ENCODE peak calls at places on chromosome 5, in four cellular contexts. One of them, this sample, is unnamed.

GRCh38 chr5:77963795-77964194 is 187.7 kb upstream of the TBCA start:
- DNase-seq in suprapubic skin: no peak
- DNase-seq in cardiac fibroblast: no peak
- DNase-seq in GM12865: no peak
- DNase-seq in this sample: no peak

GRCh38 chr5:76714771-76715483 is 999 bp upstream of the F2R start:
- DNase-seq in suprapubic skin: no peak
- DNase-seq in cardiac fibroblast: no peak
- DNase-seq in GM12865: no peak
- DNase-seq in this sample: peak; percentile 28

GRCh38 chr5:177049285-177049684 is 26.8 kb downstream of the ZNF346 start:
- DNase-seq in suprapubic skin: no peak
- DNase-seq in cardiac fibroblast: no peak
- DNase-seq in GM12865: no peak
- DNase-seq in this sample: no peak

GRCh38 chr5:27396998-27397397 is 358.6 kb upstream of the CDH9 start:
- DNase-seq in suprapubic skin: no peak
- DNase-seq in cardiac fibroblast: no peak
- DNase-seq in GM12865: no peak
- DNase-seq in this sample: no peak

GRCh38 chr5:98214240-98215051 is 559.0 kb upstream of the RGMB start:
- DNase-seq in suprapubic skin: no peak
- DNase-seq in cardiac fibroblast: peak; percentile 17
- DNase-seq in GM12865: no peak
- DNase-seq in this sample: peak; percentile 15

GRCh38 chr5:170426149-170426767 is 37.1 kb upstream of the KCNMB1 start:
- DNase-seq in suprapubic skin: no peak
- DNase-seq in cardiac fibroblast: peak; percentile 6
- DNase-seq in GM12865: peak; percentile 31
- DNase-seq in this sample: no peak

GRCh38 chr5:1540166-1540565 is 16.4 kb upstream of the LPCAT1 start:
- DNase-seq in suprapubic skin: no peak
- DNase-seq in cardiac fibroblast: no peak
- DNase-seq in GM12865: peak; percentile 29
- DNase-seq in this sample: no peak

GRCh38 chr5:115685966-115686691 is 60.3 kb upstream of the TMED7 start:
- DNase-seq in suprapubic skin: no peak
- DNase-seq in cardiac fibroblast: peak; percentile 17
- DNase-seq in GM12865: no peak
- DNase-seq in this sample: peak; percentile 41

GRCh38 chr5:160991205-160991604 is 139.2 kb upstream of the ATP10B start:
- DNase-seq in suprapubic skin: no peak
- DNase-seq in cardiac fibroblast: no peak
- DNase-seq in GM12865: no peak
- DNase-seq in this sample: no peak

GRCh38 chr5:7886849-7887460 is 18.0 kb downstream of the MTRR start:
- DNase-seq in suprapubic skin: no peak
- DNase-seq in cardiac fibroblast: peak; percentile 67
- DNase-seq in GM12865: peak; percentile 29
- DNase-seq in this sample: peak; percentile 58

GRCh38 chr5:124746916-124747769 is 704 bp upstream of the ZNF608 start:
- DNase-seq in suprapubic skin: peak; percentile 90
- DNase-seq in cardiac fibroblast: peak; percentile 98
- DNase-seq in GM12865: peak; percentile 96
- DNase-seq in this sample: peak; percentile 22

GRCh38 chr5:28766565-28767158 is 1728.3 kb upstream of the CDH9 start:
- DNase-seq in suprapubic skin: no peak
- DNase-seq in cardiac fibroblast: peak; percentile 62
- DNase-seq in GM12865: peak; percentile 19
- DNase-seq in this sample: no peak

GRCh38 chr5:77322406-77322805 is 111.9 kb downstream of the PDE8B start:
- DNase-seq in suprapubic skin: no peak
- DNase-seq in cardiac fibroblast: no peak
- DNase-seq in GM12865: no peak
- DNase-seq in this sample: no peak

GRCh38 chr5:100424017-100424416 is 111.2 kb upstream of the FAM174A start:
- DNase-seq in suprapubic skin: no peak
- DNase-seq in cardiac fibroblast: no peak
- DNase-seq in GM12865: no peak
- DNase-seq in this sample: no peak

GRCh38 chr5:114010362-114010761 is 351.5 kb upstream of the KCNN2 start:
- DNase-seq in suprapubic skin: no peak
- DNase-seq in cardiac fibroblast: peak; percentile 44
- DNase-seq in GM12865: no peak
- DNase-seq in this sample: peak; percentile 10

GRCh38 chr5:121870489-121870888 is 18.8 kb downstream of the FTMT start:
- DNase-seq in suprapubic skin: no peak
- DNase-seq in cardiac fibroblast: peak; percentile 8
- DNase-seq in GM12865: no peak
- DNase-seq in this sample: no peak

GRCh38 chr5:20678814-20679298 is 690.9 kb upstream of the CDH18 start:
- DNase-seq in suprapubic skin: no peak
- DNase-seq in cardiac fibroblast: peak; percentile 80
- DNase-seq in GM12865: no peak
- DNase-seq in this sample: peak; percentile 18

GRCh38 chr5:136963521-136963920 is 535.6 kb downstream of the SPOCK1 start:
- DNase-seq in suprapubic skin: no peak
- DNase-seq in cardiac fibroblast: no peak
- DNase-seq in GM12865: no peak
- DNase-seq in this sample: no peak

GRCh38 chr5:140109050-140109817 is 4.7 kb upstream of the PURA start:
- DNase-seq in suprapubic skin: peak; percentile 57
- DNase-seq in cardiac fibroblast: no peak
- DNase-seq in GM12865: no peak
- DNase-seq in this sample: peak; percentile 14

GRCh38 chr5:1748271-1748670 is 51.4 kb downstream of the MRPL36 start:
- DNase-seq in suprapubic skin: peak; percentile 17
- DNase-seq in cardiac fibroblast: no peak
- DNase-seq in GM12865: no peak
- DNase-seq in this sample: no peak

GRCh38 chr5:318931-319601 is 2.4 kb upstream of the AHRR start:
- DNase-seq in suprapubic skin: peak; percentile 56
- DNase-seq in cardiac fibroblast: no peak
- DNase-seq in GM12865: no peak
- DNase-seq in this sample: no peak